ENCODE peak calls at places on chromosomes 13 and 19, in eight cellular contexts. V, Z, Y, A, Q, N, H and I are unnamed samples.
A peak's percentile ranks its signal among the peaks of the same experiment; 100 is the strongest.

GRCh38 chr13:49932066-49932465 is 4.1 kb downstream of the SPRYD7 start:
- DNase-seq in V (no peak), Z (no peak), Y (no peak), A (no peak), Q (no peak), N (no peak), H (no peak), I (no peak)

GRCh38 chr13:82701021-82701420 is 1181.3 kb downstream of the SLITRK1 start:
- DNase-seq in V (no peak), Z (no peak), Y (no peak), A (no peak), Q (no peak), N (no peak), H (no peak), I (no peak)

GRCh38 chr13:91185294-91185863 is 162.1 kb upstream of the MIR17HG start:
- DNase-seq in V (no peak), Z (no peak), Y (peak; percentile 44), A (peak; percentile 31), Q (no peak), N (no peak), H (no peak), I (no peak)

GRCh38 chr13:47858678-47859050 is 142.4 kb downstream of the SUCLA2 start:
- DNase-seq in V (no peak), Z (no peak), Y (no peak), A (no peak), Q (no peak), N (no peak), H (no peak), I (no peak)

GRCh38 chr13:51000576-51001260 is 91.1 kb downstream of the RNASEH2B start:
- DNase-seq in V (no peak), Z (peak; percentile 44), Y (no peak), A (peak; percentile 12), Q (peak; percentile 42), N (peak; percentile 20), H (no peak), I (no peak)

GRCh38 chr19:46741447-46741846 is 4.4 kb upstream of the FKRP start:
- DNase-seq in V (no peak), Z (peak; percentile 15), Y (no peak), A (no peak), Q (no peak), N (no peak), H (no peak), I (no peak)

GRCh38 chr13:25468330-25469178 is 96.8 kb downstream of the ATP8A2 start:
- DNase-seq in V (no peak), Z (no peak), Y (no peak), A (peak; percentile 64), Q (peak; percentile 49), N (peak; percentile 30), H (no peak), I (no peak)

GRCh38 chr19:20051841-20052768 is 12.8 kb upstream of the ZNF682 start:
- DNase-seq in V (peak; percentile 86), Z (peak; percentile 98), Y (no peak), A (peak; percentile 7), Q (peak; percentile 91), N (peak; percentile 99), H (peak; percentile 98), I (peak; percentile 49)

GRCh38 chr13:77213644-77214043 is 113.2 kb downstream of the MYCBP2 start:
- DNase-seq in V (no peak), Z (no peak), Y (no peak), A (no peak), Q (no peak), N (no peak), H (no peak), I (no peak)

GRCh38 chr13:50406831-50407230 is 391.6 kb downstream of the KCNRG start:
- DNase-seq in V (no peak), Z (no peak), Y (peak; percentile 38), A (no peak), Q (no peak), N (no peak), H (no peak), I (no peak)

GRCh38 chr13:110113284-110113764 is 193.6 kb downstream of the COL4A1 start:
- DNase-seq in V (peak; percentile 74), Z (no peak), Y (no peak), A (no peak), Q (no peak), N (no peak), H (no peak), I (no peak)

GRCh38 chr13:34155931-34156607 is 338.1 kb downstream of the RFC3 start:
- DNase-seq in V (no peak), Z (no peak), Y (no peak), A (peak; percentile 12), Q (peak; percentile 36), N (no peak), H (no peak), I (no peak)

GRCh38 chr19:29492761-29493160 is 33.0 kb upstream of the VSTM2B start:
- DNase-seq in V (no peak), Z (no peak), Y (no peak), A (no peak), Q (no peak), N (no peak), H (no peak), I (no peak)

GRCh38 chr19:6412111-6412999 is 12.3 kb downstream of the KHSRP start:
- DNase-seq in V (no peak), Z (no peak), Y (peak; percentile 60), A (peak; percentile 39), Q (no peak), N (peak; percentile 65), H (no peak), I (no peak)

GRCh38 chr19:771332-771785 is 20.4 kb downstream of the MISP start:
- DNase-seq in V (no peak), Z (no peak), Y (peak; percentile 45), A (peak; percentile 77), Q (no peak), N (no peak), H (no peak), I (no peak)

GRCh38 chr13:21458457-21458815 is 667 bp downstream of the ZDHHC20 start:
- DNase-seq in V (peak; percentile 17), Z (peak; percentile 48), Y (peak; percentile 63), A (peak; percentile 34), Q (peak; percentile 50), N (peak; percentile 75), H (no peak), I (peak; percentile 43)

DNA sequence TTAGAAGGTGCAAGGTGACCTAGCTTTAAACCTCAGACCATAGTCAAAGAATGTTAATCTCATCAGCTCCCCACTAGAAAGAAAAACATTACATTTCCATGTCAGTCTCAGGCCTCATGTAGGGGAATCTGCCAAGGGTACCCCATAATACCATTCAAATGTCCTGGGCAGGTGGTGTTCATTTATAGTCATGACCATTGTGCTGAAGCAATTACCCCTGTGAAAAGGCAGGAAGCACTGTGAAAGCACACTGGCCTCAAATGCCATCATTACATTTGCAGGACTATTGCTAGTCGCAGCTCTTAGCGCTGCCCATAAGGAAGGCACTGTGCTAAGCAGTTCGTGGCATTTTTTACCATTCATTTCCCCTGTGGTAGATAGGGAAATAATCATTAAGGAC is 109.0 kb downstream of the LHFPL6 start:
- DNase-seq in V (no peak), Z (no peak), Y (no peak), A (no peak), Q (no peak), N (no peak), H (no peak), I (no peak)
- H3K4me1 ChIP-seq in V (peaks cover 8% of the 10 kb centered on the region), Z (peaks cover 30% of the 10 kb centered on the region), Y (peaks cover 9% of the 10 kb centered on the region), A (peaks cover 59% of the 10 kb centered on the region), Q (no peaks in the 10 kb centered on the region), N (no peaks in the 10 kb centered on the region), H (no peaks in the 10 kb centered on the region), I (no peaks in the 10 kb centered on the region)

DNA sequence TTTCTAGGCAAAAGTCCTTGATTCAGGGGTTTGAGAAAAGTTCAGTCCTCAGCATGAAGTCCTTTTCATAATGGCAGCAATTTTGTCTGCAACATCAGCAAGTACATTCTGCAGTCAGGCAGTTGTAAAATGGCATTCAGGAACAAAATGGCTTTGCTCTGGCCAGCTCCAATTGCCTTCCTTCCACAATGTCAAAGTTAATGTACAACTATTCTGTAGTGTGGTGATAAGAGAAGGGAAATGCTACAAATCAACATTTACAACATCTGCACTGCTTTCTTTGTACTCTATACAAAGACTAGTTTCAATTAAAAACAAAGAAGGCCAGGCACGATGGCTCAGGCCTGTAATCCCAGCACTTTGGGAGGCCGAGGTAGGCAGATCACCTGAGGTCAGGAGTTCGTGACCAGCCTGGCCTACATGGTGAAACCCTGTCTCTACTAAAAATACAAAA is 1.8 kb upstream of the NEK3 start:
- DNase-seq in V (no peak), Z (no peak), Y (no peak), A (no peak), Q (no peak), N (no peak), H (no peak), I (no peak)
- H3K27ac ChIP-seq in V (no peak overlapping the region), Z (no peak overlapping the region), Y (no peak overlapping the region), A (no peak overlapping the region), Q (no peak overlapping the region), N (no peak overlapping the region), H (no peak overlapping the region), I (no peak overlapping the region)

DNA sequence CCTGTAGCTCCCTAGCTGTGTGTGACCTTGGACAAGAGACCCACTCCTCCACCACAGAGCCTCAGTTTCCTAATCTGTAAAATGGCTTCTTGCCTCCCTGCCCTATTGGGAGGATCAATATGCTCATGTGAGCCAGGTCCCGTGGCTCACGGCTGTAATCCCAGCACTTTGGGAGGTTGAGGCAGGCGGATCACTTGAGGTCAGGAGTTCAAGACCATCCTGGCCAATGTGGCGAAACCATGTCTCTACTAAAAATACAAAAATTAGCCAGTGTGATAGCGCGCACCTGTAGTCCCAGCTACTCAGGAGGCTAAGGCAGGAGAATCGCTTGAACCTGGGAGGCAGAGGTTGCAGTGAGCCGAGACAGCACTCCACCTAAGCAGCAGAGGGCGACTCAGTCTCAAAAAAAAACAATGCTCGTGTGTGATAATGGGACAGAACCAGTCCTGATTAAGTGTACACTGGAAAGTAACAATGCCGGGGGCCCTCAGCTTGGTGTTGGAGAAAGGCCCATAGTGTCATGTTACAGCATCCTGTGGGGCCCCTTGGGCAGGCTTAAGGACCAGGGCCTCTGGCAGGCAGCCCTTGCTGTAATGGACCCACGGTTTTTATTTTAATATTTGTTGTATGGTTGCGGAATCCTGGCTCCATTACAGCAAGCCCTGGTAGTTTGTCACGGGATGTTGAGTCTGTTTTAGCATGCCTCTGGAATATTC is 6.8 kb downstream of the RPS11 start:
- DNase-seq in V (no peak), Z (no peak), Y (peak; percentile 74), A (peak; percentile 90), Q (no peak), N (peak; percentile 61), H (no peak), I (no peak)
- H3K4me1 ChIP-seq in V (peaks cover 19% of the 10 kb centered on the region), Z (peaks cover 9% of the 10 kb centered on the region), Y (peaks cover 36% of the 10 kb centered on the region), A (peaks cover 44% of the 10 kb centered on the region), Q (peaks cover 30% of the 10 kb centered on the region), N (peaks cover 27% of the 10 kb centered on the region), H (peaks cover 23% of the 10 kb centered on the region), I (peaks cover 36% of the 10 kb centered on the region)

GRCh38 chr19:18456974-18457373 is 19.0 kb upstream of the ISYNA1 start:
- DNase-seq in V (peak; percentile 67), Z (peak; percentile 76), Y (no peak), A (no peak), Q (peak; percentile 70), N (no peak), H (peak; percentile 93), I (no peak)

GRCh38 chr19:18460313-18460712 is 22.4 kb upstream of the ISYNA1 start:
- DNase-seq in V (no peak), Z (peak; percentile 85), Y (no peak), A (no peak), Q (peak; percentile 63), N (peak; percentile 55), H (peak; percentile 88), I (no peak)

GRCh38 chr19:18456279-18456678 is 18.3 kb upstream of the ISYNA1 start:
- DNase-seq in V (no peak), Z (no peak), Y (no peak), A (no peak), Q (no peak), N (no peak), H (no peak), I (no peak)

GRCh38 chr19:18460900-18461299 is 23.0 kb upstream of the ISYNA1 start:
- DNase-seq in V (no peak), Z (no peak), Y (no peak), A (no peak), Q (no peak), N (no peak), H (no peak), I (no peak)

GRCh38 chr19:18457478-18458331 is 19.8 kb upstream of the ISYNA1 start:
- DNase-seq in V (no peak), Z (no peak), Y (no peak), A (no peak), Q (no peak), N (no peak), H (no peak), I (no peak)
- H3K27ac ChIP-seq in V (peak overlapping the region; percentile 89), Z (no peak overlapping the region), Y (no peak overlapping the region), A (no peak overlapping the region), Q (peak overlapping the region; percentile 44), N (no peak overlapping the region), H (peak overlapping the region; percentile 74), I (no peak overlapping the region)